ENCODE peak calls at places on chromosome 21, in nine cellular contexts. V is HFF-Myc, J is IMR-90, U is B cell, E is A549, L is breast epithelium, P is fibroblast of lung, B is AG04450, R is choroid plexus epithelial cell. H is an unnamed sample.

GRCh38 chr21:31182231-31183129 is 144.2 kb upstream of the KRTAP19-8 start:
- DNase-seq in B (no peak), V (no peak), U (no peak), J (no peak), E (no peak), R (no peak), P (no peak), L (no peak), H (no peak)

GRCh38 chr21:14401217-14401616 is 18.3 kb upstream of the HSPA13 start:
- DNase-seq in J (no peak), B (no peak), L (no peak), E (no peak), P (no peak), V (no peak), R (no peak), U (no peak), H (no peak)

GRCh38 chr21:14542638-14543037 is 3.5 kb downstream of the SAMSN1 start:
- DNase-seq in E (no peak), B (no peak), R (no peak), U (no peak), V (no peak), L (no peak), P (no peak), J (no peak), H (no peak)

GRCh38 chr21:14841511-14842472 is 223.0 kb downstream of the NRIP1 start:
- DNase-seq in U (no peak), P (no peak), J (no peak), E (no peak), L (no peak), R (no peak), B (no peak), V (no peak), H (no peak)

GRCh38 chr21:46500224-46500861 is 41.7 kb downstream of the DIP2A start:
- DNase-seq in B (no peak), L (no peak), U (no peak), J (peak; percentile 40), E (peak; percentile 30), V (no peak), P (peak; percentile 31), R (peak; percentile 49), H (peak; percentile 27)

GRCh38 chr21:22421416-22422190 is 1423.4 kb downstream of the NCAM2 start:
- DNase-seq in B (no peak), V (no peak), J (no peak), L (no peak), R (no peak), P (no peak), E (no peak), U (no peak), H (no peak)

GRCh38 chr21:31599563-31599962 is 59.9 kb upstream of the SOD1 start:
- DNase-seq in R (no peak), E (no peak), U (no peak), L (no peak), V (no peak), B (no peak), J (no peak), P (no peak), H (no peak)

GRCh38 chr21:41917531-41917930 is 36.3 kb downstream of the C2CD2 start:
- DNase-seq in J (no peak), E (no peak), V (no peak), U (no peak), L (no peak), P (no peak), R (no peak), B (no peak), H (no peak)

GRCh38 chr21:37502947-37503346 is 136.4 kb downstream of the DYRK1A start:
- DNase-seq in U (no peak), V (no peak), B (no peak), P (no peak), R (no peak), J (no peak), E (no peak), L (no peak), H (no peak)

GRCh38 chr21:37498664-37499063 is 132.1 kb downstream of the DYRK1A start:
- DNase-seq in R (no peak), E (no peak), J (no peak), P (no peak), U (no peak), L (no peak), B (no peak), V (no peak), H (no peak)

GRCh38 chr21:37496972-37497371 is 130.4 kb downstream of the DYRK1A start:
- DNase-seq in J (no peak), B (no peak), L (no peak), U (no peak), P (peak; percentile 25), V (no peak), E (no peak), R (peak; percentile 46), H (peak; percentile 23)
- TF ChIP-seq CTCF in J (peak; percentile 23), B (peak; percentile 22), L (peak; percentile 12), U (peak; percentile 27), P (peak; percentile 9), V (no peak), E (peak; percentile 37), R (peak; percentile 39), H (peak; percentile 19)

GRCh38 chr21:16945580-16945979 is 567.3 kb upstream of the CXADR start:
- DNase-seq in B (no peak), U (no peak), P (no peak), R (peak; percentile 17), E (no peak), L (no peak), J (no peak), V (no peak), H (peak; percentile 32)

GRCh38 chr21:16942703-16943102 is 570.1 kb upstream of the CXADR start:
- DNase-seq in L (no peak), U (no peak), V (no peak), R (peak; percentile 60), J (peak; percentile 17), P (peak; percentile 37), E (no peak), B (no peak), H (peak; percentile 58)
- TF ChIP-seq CTCF in L (no peak), U (no peak), V (peak; percentile 53), R (peak; percentile 78), J (peak; percentile 35), P (peak; percentile 47), E (peak; percentile 22), B (peak; percentile 53), H (peak; percentile 77)

GRCh38 chr21:36388835-36389234 is 3.6 kb downstream of the CHAF1B start:
- DNase-seq in R (peak; percentile 53), J (peak; percentile 54), B (no peak), V (no peak), L (no peak), P (peak; percentile 35), U (no peak), E (no peak), H (peak; percentile 59)
- TF ChIP-seq CTCF in R (peak; percentile 40), J (peak; percentile 20), B (peak; percentile 37), V (no peak), L (no peak), P (peak; percentile 45), U (no peak), E (no peak), H (peak; percentile 29)

DNA sequence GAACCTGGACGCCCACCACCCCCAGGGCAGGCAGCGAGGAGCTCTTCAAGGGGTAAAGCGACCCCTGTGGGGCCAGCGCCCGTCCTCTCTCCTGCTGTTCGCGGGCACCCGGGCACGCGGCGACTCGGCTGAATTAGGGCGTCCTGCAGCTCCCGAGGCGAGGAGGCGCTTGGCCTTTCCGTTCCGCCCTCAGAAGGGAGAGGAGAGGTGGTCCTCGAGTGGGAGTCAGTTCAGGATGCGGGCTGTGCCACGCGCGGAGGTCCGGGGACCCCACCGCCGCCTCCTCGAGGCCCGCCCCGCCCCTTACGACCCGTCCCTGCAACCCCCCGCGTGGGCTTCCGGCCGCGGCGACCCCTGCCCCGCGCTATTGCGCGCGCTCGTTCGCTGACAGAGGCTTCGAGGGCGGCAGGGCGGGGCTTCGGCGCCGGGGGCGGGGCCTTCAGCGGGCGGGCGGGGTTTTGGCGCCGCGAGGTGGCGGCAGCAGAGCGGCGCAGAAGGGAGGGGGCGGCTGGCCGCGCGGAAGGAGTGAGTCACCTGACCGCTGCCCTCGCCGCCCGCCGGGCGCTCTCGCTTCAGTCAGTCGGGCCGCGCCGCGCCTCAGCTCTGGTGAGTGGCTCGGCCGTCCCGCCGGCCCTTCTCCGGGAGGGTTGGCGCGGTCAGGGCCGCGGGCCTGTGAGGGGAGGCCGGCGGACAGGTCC is at the start of gene BACH1:
- DNase-seq in R (peak; percentile 96), U (peak; percentile 93), E (peak; percentile 49), V (no peak), L (peak; percentile 81), B (peak; percentile 84), J (peak; percentile 91), P (peak; percentile 91), H (peak; percentile 93)
- TF ChIP-seq CTCF in R (peak; percentile 33), U (peak; percentile 46), E (peak; percentile 39), V (peak; percentile 20), L (no peak), B (peak; percentile 24), J (peak; percentile 62), P (peak; percentile 7), H (peak; percentile 28)

DNA sequence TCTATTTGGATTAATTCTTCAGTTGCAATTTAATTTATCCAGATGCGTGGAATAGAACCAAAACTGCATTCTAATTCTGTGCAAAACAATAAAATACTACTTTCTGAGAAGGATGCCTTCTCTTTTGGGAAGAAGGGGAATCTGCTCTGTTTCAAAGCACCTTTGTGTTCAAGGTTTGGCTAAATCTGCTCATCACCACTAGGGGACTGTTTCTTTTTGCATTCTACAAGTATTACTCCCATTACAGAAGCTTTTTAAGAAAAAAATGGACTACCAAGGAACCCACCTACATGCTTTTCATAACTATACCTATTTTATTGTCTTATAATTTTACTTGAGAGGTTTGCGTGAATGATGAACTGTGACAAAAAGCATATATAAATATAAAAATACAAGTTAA is 18.2 kb downstream of the MRPS6 start:
- DNase-seq in R (no peak), B (no peak), E (no peak), J (no peak), U (no peak), V (no peak), L (no peak), P (no peak), H (no peak)
- TF ChIP-seq CTCF in R (peak; percentile 57), B (peak; percentile 55), E (no peak), J (no peak), U (peak; percentile 44), V (peak; percentile 29), L (no peak), P (peak; percentile 53), H (peak; percentile 31)

GRCh38 chr21:32687946-32688345 is 39.9 kb downstream of the SYNJ1 start:
- DNase-seq in U (no peak), V (no peak), E (no peak), R (no peak), L (no peak), P (no peak), J (no peak), B (no peak), H (no peak)
- TF ChIP-seq CTCF in U (peak; percentile 30), V (no peak), E (no peak), R (peak; percentile 6), L (no peak), P (no peak), J (no peak), B (no peak), H (no peak)